ENCODE peak calls at places on chromosomes 3 and 15, in six cellular contexts. O is cardiac muscle cell; T is tibial artery; Z is IMR-90; S is GM23248; G is CD4-positive, alpha-beta memory T cell. E is an unnamed sample.

GRCh38 chr15:57421540-57421939 is 45.2 kb downstream of the CGNL1 start:
- DNase-seq in G (no peak), S (peak; percentile 12), O (peak; percentile 53), T (no peak), Z (no peak), E (peak; percentile 59)

GRCh38 chr3:158314426-158315357 is 204.8 kb downstream of the RSRC1 start:
- DNase-seq in Z (no peak), G (no peak), T (no peak), S (no peak), O (no peak), E (no peak)

GRCh38 chr15:37695719-37696118 is 238.7 kb upstream of the TMCO5A start:
- DNase-seq in T (no peak), S (peak; percentile 61), Z (peak; percentile 35), O (no peak), G (no peak), E (no peak)

GRCh38 chr3:54964081-54964480 is 36.2 kb upstream of the LRTM1 start:
- DNase-seq in G (no peak), Z (no peak), O (no peak), T (no peak), S (no peak), E (no peak)

GRCh38 chr3:176927280-176927679 is 270.0 kb downstream of the TBL1XR1 start:
- DNase-seq in T (no peak), S (no peak), Z (no peak), G (no peak), O (no peak), E (no peak)

GRCh38 chr3:177358968-177359600 is 161.8 kb upstream of the TBL1XR1 start:
- DNase-seq in S (peak; percentile 13), O (peak; percentile 57), G (peak; percentile 42), T (peak; percentile 72), Z (no peak), E (peak; percentile 86)

GRCh38 chr15:67097893-67098740 is 32.7 kb downstream of the SMAD3 start:
- DNase-seq in T (no peak), G (peak; percentile 56), S (peak; percentile 88), Z (peak; percentile 52), O (no peak), E (peak; percentile 50)

GRCh38 chr3:154776549-154777230 is 303.4 kb upstream of the MME start:
- DNase-seq in O (no peak), T (no peak), Z (no peak), S (no peak), G (no peak), E (no peak)

GRCh38 chr3:123085293-123085949 is 18.6 kb downstream of the PDIA5 start:
- DNase-seq in G (no peak), T (no peak), S (no peak), Z (no peak), O (no peak), E (no peak)

GRCh38 chr3:71537211-71537611 is 46.3 kb downstream of the FOXP1 start:
- DNase-seq in G (no peak), S (peak; percentile 94), T (peak; percentile 80), O (no peak), Z (peak; percentile 96), E (no peak)

GRCh38 chr15:58066042-58066867 is 744 bp upstream of the ALDH1A2 start:
- DNase-seq in O (peak; percentile 82), Z (peak; percentile 4), S (peak; percentile 62), G (no peak), T (peak; percentile 69), E (peak; percentile 65)

GRCh38 chr3:160665784-160666526 is 11.0 kb upstream of the ARL14 start:
- DNase-seq in S (peak; percentile 80), G (no peak), T (no peak), O (no peak), Z (peak; percentile 91), E (peak; percentile 37)

GRCh38 chr3:133254151-133254550 is 145.7 kb upstream of the BFSP2 start:
- DNase-seq in S (no peak), G (no peak), T (no peak), Z (no peak), O (no peak), E (no peak)

GRCh38 chr15:33311312-33311971 is 675 bp downstream of the RYR3 start:
- DNase-seq in G (no peak), O (peak; percentile 11), S (peak; percentile 2), Z (no peak), T (no peak), E (no peak)

GRCh38 chr15:66232267-66232625 is 21.3 kb downstream of the MEGF11 start:
- DNase-seq in G (no peak), O (no peak), Z (no peak), T (no peak), S (no peak), E (no peak)

GRCh38 chr3:50605901-50606326 is 5.7 kb downstream of the CISH start:
- DNase-seq in O (no peak), Z (no peak), S (no peak), T (no peak), G (no peak), E (no peak)

GRCh38 chr15:49155834-49156627 is 632 bp upstream of the COPS2 start:
- DNase-seq in T (no peak), O (peak; percentile 24), S (peak; percentile 65), Z (peak; percentile 25), G (no peak), E (no peak)

GRCh38 chr3:131421301-131421700 is 39.7 kb downstream of the NUDT16 start:
- DNase-seq in G (no peak), O (no peak), Z (no peak), S (no peak), T (no peak), E (no peak)

DNA sequence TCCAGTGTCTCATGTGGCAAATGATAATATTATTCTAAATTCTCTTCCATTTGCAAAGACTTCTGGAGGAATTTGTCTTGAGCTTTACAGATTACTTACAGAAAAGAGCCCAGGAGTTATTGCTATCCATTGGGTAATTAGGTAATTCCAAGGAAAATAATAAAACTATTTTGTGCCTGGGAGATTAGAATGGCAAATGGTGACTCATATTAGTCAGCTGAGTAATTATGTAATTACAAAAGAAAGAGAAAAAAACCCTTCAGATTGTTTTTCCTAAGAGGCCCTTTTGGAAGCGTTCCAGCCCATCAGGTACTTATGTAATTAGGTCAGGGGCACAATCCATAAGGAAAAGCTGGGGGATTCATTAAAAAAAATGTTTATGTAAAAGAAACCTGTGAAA is 381.0 kb upstream of the RARB start:
- DNase-seq in T (no peak), Z (no peak), O (no peak), S (no peak), G (no peak), E (no peak)
- H3K4me3 ChIP-seq in T (no peak overlapping the region), Z (no peak overlapping the region), O (no peak overlapping the region), S (no peak overlapping the region), G (no peak overlapping the region), E (no peak overlapping the region)

DNA sequence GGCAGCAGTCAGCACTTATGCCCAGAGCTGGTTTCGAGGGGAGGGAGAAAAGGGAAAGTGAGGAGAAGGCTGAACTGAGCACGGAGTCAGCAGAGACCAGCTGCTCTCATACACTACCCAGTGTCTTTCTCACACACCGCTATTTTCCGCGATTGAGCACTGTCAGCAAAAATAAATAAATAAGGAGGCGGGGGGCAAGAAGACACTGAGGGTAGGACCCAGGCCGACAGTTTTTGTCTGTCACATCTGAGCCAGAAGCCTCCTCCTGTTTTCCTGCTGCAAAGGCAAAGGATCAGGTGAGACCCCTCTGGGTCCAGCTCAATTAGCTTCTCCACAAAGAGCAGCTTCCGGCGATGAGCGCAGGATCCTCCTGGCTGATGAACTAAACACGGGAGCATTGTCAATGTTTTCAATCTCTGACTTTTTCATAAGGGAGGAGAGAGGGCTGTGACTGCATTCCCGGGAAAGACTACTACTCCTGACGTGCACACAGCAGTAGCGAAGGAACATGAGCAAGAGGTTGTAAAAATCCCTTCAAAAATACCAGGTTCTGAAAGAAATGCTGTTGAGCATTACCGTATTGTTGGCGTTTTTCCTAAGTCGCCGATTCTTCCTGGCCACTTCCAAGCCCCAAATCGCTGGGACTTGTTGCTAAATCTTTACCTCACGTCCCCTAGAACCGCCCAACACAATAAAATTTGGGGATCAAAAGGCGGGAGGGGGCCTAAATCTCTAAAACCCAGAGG is 1.2 kb downstream of the FRMD5 start:
- DNase-seq in G (no peak), Z (peak; percentile 55), T (no peak), S (peak; percentile 64), O (peak; percentile 27), E (peak; percentile 21)
- H3K4me3 ChIP-seq in G (no peak overlapping the region), Z (peak overlapping the region; percentile 65), T (peak overlapping the region; percentile 58), S (peak overlapping the region; percentile 75), O (peak overlapping the region; percentile 59), E (peak overlapping the region; percentile 71)

GRCh38 chr3:72768976-72769375 is 79.3 kb downstream of the SHQ1 start:
- DNase-seq in S (no peak), Z (no peak), O (no peak), G (no peak), T (no peak), E (no peak)
- H3K4me3 ChIP-seq in S (no peak overlapping the region), Z (no peak overlapping the region), O (no peak overlapping the region), G (no peak overlapping the region), T (no peak overlapping the region), E (no peak overlapping the region)

DNA sequence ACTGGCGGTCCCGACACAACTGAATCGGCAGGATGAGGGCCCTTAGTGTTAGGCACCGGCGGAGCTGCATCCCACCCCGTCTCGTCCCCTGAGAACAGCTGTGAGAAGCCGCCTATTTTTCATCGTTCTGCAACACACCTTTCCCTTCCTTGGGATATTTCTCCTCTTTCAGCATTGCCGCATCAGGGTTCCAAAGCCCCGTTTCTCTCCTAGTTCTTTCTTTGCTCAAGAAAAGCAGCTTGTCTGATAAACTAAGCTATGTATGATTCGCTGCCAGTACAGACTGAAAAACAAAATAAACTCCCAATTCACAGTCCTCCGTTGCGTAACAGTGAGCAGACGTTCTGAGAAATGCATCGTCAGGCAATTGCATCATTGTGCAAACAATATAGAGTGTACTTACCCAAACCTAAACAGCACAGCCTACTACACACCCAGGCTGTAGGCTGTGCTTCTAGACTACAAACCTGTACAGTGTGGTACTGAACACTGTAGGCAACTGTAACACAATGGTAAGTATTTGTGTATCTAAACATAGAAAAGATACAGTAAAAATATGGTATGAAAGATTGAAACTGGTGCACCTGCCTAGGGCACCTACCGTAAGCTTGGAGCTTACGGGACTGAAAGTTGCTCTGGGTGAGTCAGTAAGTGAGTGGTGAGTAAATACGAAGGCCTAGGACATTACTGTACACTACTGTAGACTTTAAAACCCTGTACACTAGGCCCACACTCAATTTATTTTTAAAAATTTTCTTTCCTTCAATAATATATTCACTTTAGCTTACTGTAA is 8.9 kb upstream of the ADAMTS17 start:
- DNase-seq in O (no peak), Z (peak; percentile 55), G (no peak), T (no peak), S (peak; percentile 80), E (peak; percentile 67)
- H3K4me3 ChIP-seq in O (no peak overlapping the region), Z (peak overlapping the region; percentile 48), G (no peak overlapping the region), T (peak overlapping the region; percentile 70), S (peak overlapping the region; percentile 95), E (peak overlapping the region; percentile 83)